ENCODE peak calls at places on chromosomes 16 and 17, in eight cellular contexts. Y is aorta; M is activated CD4-positive, alpha-beta T cell treated with anti-CD3 and anti-CD28 coated beads, Interleukin-2, amount 50 U/mL, for 1 hour; K is CD14-positive monocyte; X is GM23338; G is ureter; T is naive thymus-derived CD4-positive, alpha-beta T cell; F is activated CD8-positive, alpha-beta T cell treated with anti-CD3 and anti-CD28 coated beads, Interleukin-2, amount 10 ng/mL, durations not matched to agents 7 days and 5 days. Q is an unnamed sample.

GRCh38 chr17:4003501-4004421 is 39.5 kb upstream of the ATP2A3 start:
- DNase-seq in M (no peak), Y (peak), X (peak), T (no peak), G (no peak), K (no peak), F (peak), Q (no peak)

GRCh38 chr17:7294614-7295153 is at the start of gene YBX2:
- DNase-seq in F (peak), X (peak), K (no peak), Y (peak), T (peak), G (peak), M (peak), Q (peak)

GRCh38 chr17:9645858-9646555 is 690 bp downstream of the USP43 start:
- DNase-seq in G (peak), F (peak), M (no peak), K (no peak), T (no peak), Y (no peak), X (peak), Q (peak)

GRCh38 chr17:76550712-76551615 is 11.1 kb downstream of the PRCD start:
- DNase-seq in F (no peak), G (no peak), K (no peak), T (no peak), X (peak), M (no peak), Y (no peak), Q (no peak)

GRCh38 chr16:17232487-17232886 is 238.3 kb downstream of the XYLT1 start:
- DNase-seq in G (no peak), T (no peak), X (no peak), F (no peak), M (no peak), Y (no peak), K (no peak), Q (no peak)

GRCh38 chr17:39706921-39707337 is 7.1 kb downstream of the ERBB2 start:
- DNase-seq in X (no peak), Y (peak), K (no peak), M (no peak), G (no peak), F (peak), T (no peak), Q (no peak)

GRCh38 chr16:50600582-50601283 is 52.5 kb downstream of the NKD1 start:
- DNase-seq in T (no peak), X (no peak), Y (peak), F (no peak), K (no peak), M (no peak), G (no peak), Q (peak)

GRCh38 chr17:73650147-73650546 is 5.9 kb upstream of the SDK2 start:
- DNase-seq in K (no peak), Y (no peak), X (peak), T (no peak), M (no peak), G (no peak), F (peak), Q (no peak)

GRCh38 chr17:57544834-57545463 is 200.2 kb downstream of the CCDC182 start:
- DNase-seq in X (no peak), T (no peak), Y (no peak), K (no peak), G (no peak), M (no peak), F (no peak), Q (no peak)

GRCh38 chr16:66930189-66930588 is 4.0 kb downstream of the CIAO2B start:
- DNase-seq in T (no peak), Y (no peak), M (no peak), X (no peak), F (no peak), G (no peak), K (no peak), Q (no peak)